ENCODE peak calls at places on chromosomes 3 and 15, in eight cellular contexts. Y is upper lobe of left lung, W is HepG2, H is GM23338, E is GM12878, V is HCT116, I is Panc1, F is K562. T is an unnamed sample. For H3K36me3, the result is how much of the 10 kb centered on the place peaks cover.

GRCh38 chr3:167872032-167872431 is 136.5 kb downstream of the SERPINI1 start:
- ATAC-seq in I (no peak), V (no peak), E (no peak), H (no peak), W (no peak), F (no peak), Y (no peak), T (no peak)

GRCh38 chr3:4019509-4019908 is 220.3 kb downstream of the LRRN1 start:
- ATAC-seq in I (no peak), E (no peak), H (no peak), Y (no peak), V (no peak), W (no peak), F (no peak), T (no peak)

GRCh38 chr3:105401254-105401653 is 34.5 kb downstream of the ALCAM start:
- ATAC-seq in F (no peak), W (no peak), V (no peak), E (no peak), Y (no peak), I (no peak), H (no peak), T (no peak)

GRCh38 chr15:72358532-72359180 is 17.2 kb downstream of the HEXA start:
- ATAC-seq in H (no peak), F (peak), E (no peak), I (no peak), Y (peak), V (no peak), W (peak), T (peak)

GRCh38 chr3:141332436-141332835 is 35.9 kb upstream of the ZBTB38 start:
- ATAC-seq in V (no peak), F (no peak), Y (no peak), W (peak), E (no peak), I (no peak), H (no peak), T (no peak)

GRCh38 chr3:55200916-55201315 is 273.1 kb upstream of the LRTM1 start:
- ATAC-seq in F (no peak), E (no peak), H (no peak), V (no peak), Y (no peak), W (no peak), I (no peak), T (no peak)

GRCh38 chr3:100561459-100562158 is 47.8 kb upstream of the ADGRG7 start:
- ATAC-seq in W (no peak), V (no peak), F (no peak), I (no peak), H (peak), E (no peak), Y (peak), T (peak)

GRCh38 chr3:174873832-174874231 is 14.7 kb downstream of the NAALADL2 start:
- ATAC-seq in I (no peak), F (no peak), W (no peak), E (no peak), Y (no peak), H (no peak), V (no peak), T (no peak)

GRCh38 chr15:100030586-100031249 is 297.5 kb upstream of the LYSMD4 start:
- ATAC-seq in W (no peak), Y (no peak), I (no peak), F (no peak), H (no peak), V (no peak), E (no peak), T (no peak)

GRCh38 chr3:45981321-45982038 is 14.1 kb downstream of the FYCO1 start:
- ATAC-seq in F (peak), V (no peak), H (no peak), W (no peak), I (no peak), Y (no peak), E (no peak), T (no peak)

GRCh38 chr3:177932346-177932745 is 603.9 kb upstream of the KCNMB2 start:
- ATAC-seq in I (no peak), E (no peak), Y (no peak), F (no peak), V (no peak), W (no peak), H (no peak), T (no peak)

GRCh38 chr3:99958177-99958912 is 140.7 kb downstream of the CMSS1 start:
- ATAC-seq in V (no peak), F (no peak), E (no peak), W (no peak), H (peak), Y (no peak), I (no peak), T (no peak)

GRCh38 chr3:99562990-99563607 is 75.3 kb upstream of the COL8A1 start:
- ATAC-seq in Y (no peak), V (no peak), I (no peak), H (no peak), W (no peak), E (no peak), F (no peak), T (no peak)

GRCh38 chr3:48897401-48898376 is 993 bp downstream of the SLC25A20 start:
- ATAC-seq in F (peak), W (peak), I (peak), E (peak), Y (peak), V (no peak), H (no peak), T (no peak)

GRCh38 chr15:95304116-95304873 is 1026.2 kb upstream of the NR2F2 start:
- ATAC-seq in H (no peak), Y (peak), E (peak), F (no peak), W (no peak), V (no peak), I (no peak), T (peak)

GRCh38 chr15:37034392-37034791 is 66.0 kb downstream of the MEIS2 start:
- ATAC-seq in Y (no peak), F (no peak), V (no peak), H (no peak), I (no peak), W (no peak), E (peak), T (no peak)

GRCh38 chr3:32646761-32647160 is 38.2 kb upstream of the CNOT10 start:
- ATAC-seq in W (no peak), Y (no peak), E (no peak), H (no peak), V (no peak), F (no peak), I (no peak), T (no peak)

GRCh38 chr15:37014137-37014536 is 86.2 kb downstream of the MEIS2 start:
- ATAC-seq in W (no peak), Y (peak), H (no peak), F (no peak), V (no peak), I (no peak), E (no peak), T (no peak)

GRCh38 chr15:61974759-61975158 is 85.5 kb downstream of the VPS13C start:
- ATAC-seq in E (no peak), F (no peak), H (no peak), I (no peak), Y (no peak), W (no peak), V (no peak), T (no peak)

GRCh38 chr15:100141304-100142080 is 200.3 kb downstream of the ADAMTS17 start:
- ATAC-seq in E (no peak), I (no peak), V (no peak), F (no peak), W (no peak), Y (peak), H (no peak), T (peak)

GRCh38 chr15:51917493-51917892 is 54.1 kb downstream of the LEO1 start:
- ATAC-seq in H (peak), Y (peak), F (peak), W (peak), E (peak), I (peak), V (peak), T (no peak)

GRCh38 chr3:15495461-15496340 is 25.8 kb downstream of the COLQ start:
- ATAC-seq in E (no peak), H (peak), Y (no peak), F (no peak), W (peak), I (no peak), V (no peak), T (peak)

GRCh38 chr15:97991972-97992541 is 31.6 kb downstream of the ARRDC4 start:
- ATAC-seq in Y (peak), E (no peak), F (no peak), I (no peak), H (no peak), V (no peak), W (no peak), T (no peak)

GRCh38 chr3:182405752-182406151 is 387.6 kb upstream of the ATP11B start:
- ATAC-seq in Y (no peak), V (no peak), E (no peak), H (no peak), W (no peak), I (no peak), F (no peak), T (no peak)

GRCh38 chr3:126678691-126679317 is 23.9 kb upstream of the TXNRD3 start:
- ATAC-seq in V (peak), I (peak), Y (peak), F (no peak), W (peak), H (peak), E (peak), T (peak)

GRCh38 chr15:56460046-56460445 is 4.9 kb downstream of the MNS1 start:
- ATAC-seq in H (no peak), Y (no peak), V (no peak), F (no peak), E (no peak), I (no peak), W (no peak), T (no peak)

GRCh38 chr3:112858410-112859069 is 11.9 kb upstream of the CD200R1L start:
- ATAC-seq in H (no peak), Y (peak), W (no peak), E (peak), V (no peak), I (no peak), F (no peak), T (no peak)

GRCh38 chr3:25582242-25582641 is 82.5 kb downstream of the TOP2B start:
- ATAC-seq in I (peak), Y (no peak), W (peak), V (peak), E (no peak), F (peak), H (peak), T (no peak)

GRCh38 chr3:67292356-67293225 is 294.5 kb downstream of the KBTBD8 start:
- ATAC-seq in I (no peak), W (peak), E (no peak), H (no peak), V (no peak), Y (no peak), F (no peak), T (no peak)

GRCh38 chr3:24220859-24221657 is 273.6 kb downstream of the THRB start:
- ATAC-seq in I (peak), V (no peak), H (peak), F (no peak), W (no peak), Y (peak), E (peak), T (peak)

GRCh38 chr3:181637056-181637798 is 74.5 kb upstream of the SOX2 start:
- ATAC-seq in W (no peak), I (no peak), Y (no peak), H (no peak), E (no peak), F (no peak), V (no peak), T (no peak)

GRCh38 chr15:73210630-73211029 is 158.1 kb downstream of the HCN4 start:
- ATAC-seq in E (no peak), H (no peak), Y (no peak), V (no peak), I (no peak), W (no peak), F (no peak), T (no peak)

DNA sequence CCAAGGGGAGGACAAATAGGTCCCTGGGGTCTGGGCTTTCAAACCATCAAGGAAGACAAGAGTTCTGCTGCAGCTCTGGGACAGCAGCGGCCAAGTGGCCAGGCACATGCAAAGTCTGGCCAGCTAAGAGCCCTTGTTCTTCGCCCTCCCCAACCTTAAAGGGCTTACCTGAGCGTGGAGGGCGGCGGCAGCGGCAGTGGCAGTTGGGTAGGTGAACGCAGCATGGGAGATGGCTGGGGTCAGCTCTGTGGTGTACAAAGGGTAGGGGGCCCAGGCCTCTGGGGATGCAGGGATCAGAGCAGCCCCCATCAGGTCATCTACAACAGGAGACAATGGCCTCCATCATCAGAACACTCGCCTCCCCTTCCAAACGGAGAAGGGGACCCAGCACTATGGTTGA is 27.1 kb downstream of the RBPMS2 start:
- ATAC-seq in F (no peak), W (no peak), V (no peak), E (no peak), H (no peak), Y (no peak), I (no peak), T (no peak)
- H3K36me3 ChIP-seq in F (under half), W (under half), V (under half), E (under half), H (under half), Y (under half), I (under half), T (under half)

DNA sequence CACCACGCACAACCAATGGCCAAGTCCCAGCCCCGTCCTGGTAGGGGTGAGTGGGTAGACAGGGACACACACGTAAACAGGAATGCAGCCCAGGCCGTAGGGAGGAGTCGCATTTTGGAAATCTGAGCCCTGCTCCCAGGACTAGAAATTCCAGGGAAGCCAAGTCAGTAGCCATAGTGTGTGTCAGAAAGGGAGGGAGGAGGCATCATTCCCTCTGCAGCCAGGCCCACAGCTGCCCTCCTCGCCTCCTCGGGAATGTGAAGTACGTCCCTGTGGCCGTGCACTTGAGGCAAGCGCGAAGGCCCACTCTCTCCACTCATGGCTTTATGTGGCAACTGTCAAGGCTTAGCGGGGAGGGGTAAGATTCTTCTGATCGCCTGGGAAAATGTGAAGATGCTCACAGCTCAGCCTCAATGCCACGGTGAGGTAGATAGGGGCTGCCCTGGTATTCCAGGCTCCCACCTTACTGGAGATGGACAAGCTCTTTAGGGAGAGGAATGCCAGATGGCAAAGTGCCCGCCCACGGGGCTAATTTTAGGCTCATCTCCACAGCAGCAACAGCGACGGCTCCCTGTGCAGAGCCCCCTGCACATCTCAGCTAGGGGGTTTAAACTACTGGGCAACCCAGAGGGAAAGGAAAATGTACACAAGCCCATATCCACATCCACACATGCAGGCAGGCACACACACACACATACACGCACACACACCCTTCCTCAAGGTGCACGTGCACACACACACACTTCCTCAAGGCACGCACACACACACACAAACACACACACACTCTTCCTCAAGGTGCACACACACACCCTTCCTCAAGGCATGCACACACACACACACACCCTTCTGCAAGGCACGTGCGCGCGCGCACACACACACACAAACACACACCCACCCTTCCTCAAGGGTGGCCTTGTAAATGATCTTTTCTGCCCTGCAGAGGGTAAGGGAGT is 65.5 kb downstream of the ADCY5 start:
- ATAC-seq in H (peak), W (no peak), E (no peak), F (no peak), I (no peak), V (no peak), Y (no peak), T (peak)
- TF ChIP-seq POLR2AphosphoS5 in H (no peak), W (no peak), E (no peak), F (no peak), I (no peak), V (no peak), Y (no peak), T (peak)

GRCh38 chr3:30664884-30665283 is 58.5 kb downstream of the TGFBR2 start:
- ATAC-seq in I (no peak), H (no peak), E (no peak), Y (peak), F (no peak), V (no peak), W (no peak), T (no peak)
- H3K36me3 ChIP-seq in I (under half), H (under half), E (under half), Y (under half), F (under half), V (under half), W (under half), T (under half)

GRCh38 chr3:72340476-72341379 is 507.5 kb downstream of the SHQ1 start:
- ATAC-seq in E (peak), I (no peak), Y (no peak), W (no peak), F (no peak), V (no peak), H (no peak), T (no peak)

GRCh38 chr3:72340056-72340455 is 508.2 kb downstream of the SHQ1 start:
- ATAC-seq in E (no peak), H (no peak), V (no peak), W (no peak), I (no peak), F (no peak), Y (no peak), T (no peak)

GRCh38 chr3:72341943-72342342 is 506.3 kb downstream of the SHQ1 start:
- ATAC-seq in V (no peak), F (no peak), E (no peak), H (peak), W (peak), Y (no peak), I (no peak), T (no peak)

GRCh38 chr3:72342450-72342849 is 505.8 kb downstream of the SHQ1 start:
- ATAC-seq in W (no peak), I (no peak), V (no peak), F (no peak), Y (no peak), E (no peak), H (no peak), T (no peak)

DNA sequence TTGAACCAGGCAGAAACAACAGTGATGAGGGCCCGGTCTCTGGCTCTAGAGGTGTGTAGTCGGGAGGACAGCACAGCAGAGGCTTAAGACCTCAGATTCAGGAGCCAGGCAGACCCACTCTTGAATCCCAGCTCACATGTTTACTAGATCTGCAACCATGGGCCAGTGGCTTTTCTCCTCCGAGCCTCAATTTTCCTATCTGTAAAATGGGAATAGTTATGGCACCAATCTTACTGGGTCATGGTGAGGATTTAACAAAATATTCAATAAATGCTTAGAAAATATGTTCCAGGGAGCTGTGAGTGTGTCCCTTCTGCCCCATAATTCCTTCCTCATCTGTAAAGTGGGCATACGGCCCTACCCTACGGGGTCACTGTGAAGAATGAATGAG is 506.9 kb downstream of the SHQ1 start:
- ATAC-seq in V (no peak), Y (no peak), F (no peak), E (no peak), I (no peak), W (no peak), H (no peak), T (no peak)
- TF ChIP-seq POLR2AphosphoS5 in V (no peak), Y (no peak), F (no peak), E (no peak), I (no peak), W (no peak), H (no peak), T (no peak)

DNA sequence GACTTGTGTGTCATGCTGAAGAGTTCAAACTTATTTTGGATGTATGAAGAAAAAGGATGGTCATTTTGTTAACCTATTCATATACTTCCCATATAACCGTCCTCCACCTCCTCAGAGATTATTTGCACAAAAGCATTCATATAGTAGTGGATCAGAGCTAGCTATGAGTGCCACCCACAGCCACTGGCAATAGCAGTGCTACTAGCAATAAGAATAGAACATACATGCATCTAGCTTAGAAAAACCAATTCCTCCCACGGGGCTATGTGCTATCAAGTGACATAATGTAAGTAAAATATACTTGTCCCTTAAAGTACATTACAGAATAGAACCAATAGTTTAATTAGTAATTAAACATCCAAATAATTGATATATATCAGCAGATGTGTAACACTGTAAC is 10.3 kb upstream of the ZBED2 start:
- ATAC-seq in H (no peak), V (no peak), E (no peak), F (no peak), W (no peak), Y (no peak), I (no peak), T (no peak)
- H3K36me3 ChIP-seq in H (under half), V (under half), E (under half), F (under half), W (under half), Y (under half), I (under half), T (under half)

GRCh38 chr15:41881925-41882688 is 11.7 kb downstream of the SPTBN5 start:
- ATAC-seq in I (no peak), W (no peak), V (no peak), F (peak), H (peak), E (no peak), Y (peak), T (peak)
- TF ChIP-seq POLR2AphosphoS5 in I (no peak), W (no peak), V (no peak), F (no peak), H (no peak), E (no peak), Y (no peak), T (no peak)

T was measured in gastroesophageal sphincter.